ENCODE peak calls at places on chromosomes 13 and 19, in eight cellular contexts. K is ecto neural progenitor cell, Y is hypothalamus, B is B cell, P is A549, I is GM03348, W is activated T-cell treated with anti-CD3 and anti-CD28 coated beads for 4 hours, H is HS-27A. M is an unnamed sample.

GRCh38 chr19:51417807-51418152 is 338 bp upstream of the SIGLEC10 start:
- DNase-seq in K (no peak), Y (no peak), B (peak), P (no peak), I (no peak), W (no peak), H (no peak), M (no peak)

GRCh38 chr19:42098781-42099180 is 22.8 kb downstream of the ZNF574 start:
- DNase-seq in K (no peak), Y (no peak), B (no peak), P (no peak), I (no peak), W (no peak), H (no peak), M (no peak)

GRCh38 chr13:106348032-106348431 is 187.4 kb downstream of the EFNB2 start:
- DNase-seq in K (no peak), Y (no peak), B (no peak), P (no peak), I (no peak), W (no peak), H (peak), M (peak)

GRCh38 chr19:19900124-19900523 is 622 bp upstream of the ZNF93 start:
- DNase-seq in K (no peak), Y (no peak), B (no peak), P (no peak), I (peak), W (no peak), H (peak), M (peak)

GRCh38 chr19:50187937-50188336 is 15.5 kb upstream of the MYH14 start:
- DNase-seq in K (no peak), Y (no peak), B (no peak), P (no peak), I (no peak), W (no peak), H (no peak), M (no peak)

GRCh38 chr13:100124265-100124664 is 35.4 kb downstream of the PCCA start:
- DNase-seq in K (no peak), Y (no peak), B (no peak), P (no peak), I (peak), W (no peak), H (no peak), M (no peak)

GRCh38 chr13:95403349-95404140 is 102.3 kb upstream of the ABCC4 start:
- DNase-seq in K (peak), Y (no peak), B (no peak), P (no peak), I (no peak), W (no peak), H (no peak), M (peak)

GRCh38 chr13:42561752-42562467 is 12.0 kb upstream of the TNFSF11 start:
- DNase-seq in K (no peak), Y (no peak), B (no peak), P (no peak), I (no peak), W (no peak), H (no peak), M (no peak)

GRCh38 chr19:21586341-21587116 is 81.1 kb downstream of the ZNF429 start:
- DNase-seq in K (peak), Y (no peak), B (peak), P (no peak), I (peak), W (no peak), H (no peak), M (peak)

GRCh38 chr13:26074706-26075105 is 22.9 kb upstream of the SHISA2 start:
- DNase-seq in K (no peak), Y (no peak), B (no peak), P (no peak), I (no peak), W (no peak), H (no peak), M (no peak)

GRCh38 chr13:40433577-40433976 is 232.9 kb downstream of the FOXO1 start:
- DNase-seq in K (no peak), Y (no peak), B (no peak), P (no peak), I (no peak), W (no peak), H (no peak), M (no peak)

GRCh38 chr13:66367356-66367755 is 862.8 kb downstream of the PCDH9 start:
- DNase-seq in K (no peak), Y (no peak), B (no peak), P (no peak), I (no peak), W (no peak), H (no peak), M (no peak)

GRCh38 chr13:110185696-110186095 is 121.3 kb downstream of the COL4A1 start:
- DNase-seq in K (no peak), Y (no peak), B (no peak), P (no peak), I (no peak), W (no peak), H (peak), M (no peak)

GRCh38 chr13:35499131-35500051 is 22.9 kb upstream of the MAB21L1 start:
- DNase-seq in K (no peak), Y (no peak), B (no peak), P (no peak), I (no peak), W (no peak), H (no peak), M (no peak)

GRCh38 chr13:50587122-50587521 is 256.4 kb downstream of the DLEU7 start:
- DNase-seq in K (no peak), Y (no peak), B (no peak), P (no peak), I (no peak), W (no peak), H (no peak), M (peak)

GRCh38 chr19:6714749-6715555 is 5.5 kb downstream of the C3 start:
- DNase-seq in K (no peak), Y (no peak), B (no peak), P (no peak), I (no peak), W (no peak), H (no peak), M (no peak)

GRCh38 chr13:28429685-28430290 is 65.1 kb downstream of the FLT1 start:
- DNase-seq in K (no peak), Y (no peak), B (peak), P (no peak), I (no peak), W (no peak), H (no peak), M (peak)

M was measured in H7.